ENCODE peak calls at places on chromosomes 6 and 20, in five cellular contexts. I is cardiac muscle cell, S is HFFc6, V is B cell, R is GM23338. Z is an unnamed sample.

GRCh38 chr20:22825546-22825945 is 209.6 kb upstream of the SSTR4 start:
- DNase-seq in I (peak), S (no peak), V (no peak), R (no peak), Z (no peak)

GRCh38 chr6:65937982-65938381 is 231.0 kb upstream of the EYS start:
- DNase-seq in I (no peak), S (no peak), V (no peak), R (no peak), Z (no peak)

GRCh38 chr6:30325873-30326445 is 768 bp upstream of the TRIM39 start:
- DNase-seq in I (no peak), S (no peak), V (peak), R (peak), Z (no peak)

GRCh38 chr6:121285041-121285440 is 49.2 kb downstream of the TBC1D32 start:
- DNase-seq in I (peak), S (peak), V (no peak), R (no peak), Z (no peak)

GRCh38 chr6:107443066-107443903 is 16.1 kb downstream of the PDSS2 start:
- DNase-seq in I (no peak), S (peak), V (no peak), R (no peak), Z (no peak)

GRCh38 chr6:122548281-122548680 is 61.9 kb upstream of the PKIB start:
- DNase-seq in I (no peak), S (no peak), V (no peak), R (no peak), Z (no peak)

GRCh38 chr20:52889225-52889624 is 82.9 kb upstream of the TSHZ2 start:
- DNase-seq in I (peak), S (no peak), V (no peak), R (no peak), Z (no peak)

GRCh38 chr6:70166088-70166958 is 136.6 kb downstream of the COL9A1 start:
- DNase-seq in I (peak), S (peak), V (peak), R (peak), Z (peak)

GRCh38 chr20:38098952-38099351 is 65.4 kb downstream of the RPRD1B start:
- DNase-seq in I (no peak), S (no peak), V (no peak), R (no peak), Z (no peak)

GRCh38 chr20:8342401-8342800 is 210.3 kb downstream of the PLCB1 start:
- DNase-seq in I (no peak), S (no peak), V (no peak), R (no peak), Z (no peak)

GRCh38 chr6:156974897-156975296 is 197.7 kb downstream of the ARID1B start:
- DNase-seq in I (no peak), S (no peak), V (no peak), R (no peak), Z (no peak)

GRCh38 chr20:58697201-58697866 is 4.7 kb downstream of the NPEPL1 start:
- DNase-seq in I (no peak), S (no peak), V (no peak), R (no peak), Z (no peak)

DNA sequence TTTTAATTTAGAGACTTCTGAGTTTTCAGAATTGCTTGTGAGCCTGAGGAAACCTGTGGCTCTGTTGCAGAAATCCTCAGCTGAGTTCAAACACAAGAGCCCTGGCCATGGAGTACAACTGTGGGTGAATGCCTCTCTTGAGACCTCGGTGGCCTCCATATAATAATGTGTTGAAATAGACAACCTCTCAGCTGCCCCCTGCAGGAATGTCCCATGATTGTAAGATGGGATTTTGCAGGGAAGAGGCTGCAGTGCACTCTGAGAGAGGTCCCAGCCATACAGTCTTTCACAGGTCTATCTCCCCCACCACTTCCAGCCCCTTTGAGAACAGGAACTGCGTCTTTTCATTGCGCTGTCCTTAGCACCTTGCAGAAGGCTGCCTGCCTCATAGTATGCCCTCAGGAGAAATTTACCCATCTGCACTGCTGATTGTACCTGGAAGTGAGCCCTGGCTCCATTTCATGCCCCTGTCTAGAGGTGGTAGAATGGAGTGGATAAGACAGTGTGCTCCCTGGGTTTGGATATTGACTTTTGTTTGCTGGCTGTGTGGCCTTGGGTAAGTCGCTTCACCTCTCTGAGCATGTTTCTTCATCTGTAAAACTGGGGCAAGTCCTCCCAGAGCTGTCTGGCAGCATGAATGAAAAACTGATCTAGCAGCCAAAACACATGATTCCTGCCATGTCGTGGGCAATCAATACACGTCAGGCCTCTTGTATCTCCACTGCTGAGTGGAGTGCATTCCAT is 16.8 kb upstream of the CDH22 start:
- DNase-seq in I (peak), S (peak), V (no peak), R (peak), Z (no peak)
- TF ChIP-seq CTCF in I (peak), S (peak), V (no peak), R (peak), Z (peak)

DNA sequence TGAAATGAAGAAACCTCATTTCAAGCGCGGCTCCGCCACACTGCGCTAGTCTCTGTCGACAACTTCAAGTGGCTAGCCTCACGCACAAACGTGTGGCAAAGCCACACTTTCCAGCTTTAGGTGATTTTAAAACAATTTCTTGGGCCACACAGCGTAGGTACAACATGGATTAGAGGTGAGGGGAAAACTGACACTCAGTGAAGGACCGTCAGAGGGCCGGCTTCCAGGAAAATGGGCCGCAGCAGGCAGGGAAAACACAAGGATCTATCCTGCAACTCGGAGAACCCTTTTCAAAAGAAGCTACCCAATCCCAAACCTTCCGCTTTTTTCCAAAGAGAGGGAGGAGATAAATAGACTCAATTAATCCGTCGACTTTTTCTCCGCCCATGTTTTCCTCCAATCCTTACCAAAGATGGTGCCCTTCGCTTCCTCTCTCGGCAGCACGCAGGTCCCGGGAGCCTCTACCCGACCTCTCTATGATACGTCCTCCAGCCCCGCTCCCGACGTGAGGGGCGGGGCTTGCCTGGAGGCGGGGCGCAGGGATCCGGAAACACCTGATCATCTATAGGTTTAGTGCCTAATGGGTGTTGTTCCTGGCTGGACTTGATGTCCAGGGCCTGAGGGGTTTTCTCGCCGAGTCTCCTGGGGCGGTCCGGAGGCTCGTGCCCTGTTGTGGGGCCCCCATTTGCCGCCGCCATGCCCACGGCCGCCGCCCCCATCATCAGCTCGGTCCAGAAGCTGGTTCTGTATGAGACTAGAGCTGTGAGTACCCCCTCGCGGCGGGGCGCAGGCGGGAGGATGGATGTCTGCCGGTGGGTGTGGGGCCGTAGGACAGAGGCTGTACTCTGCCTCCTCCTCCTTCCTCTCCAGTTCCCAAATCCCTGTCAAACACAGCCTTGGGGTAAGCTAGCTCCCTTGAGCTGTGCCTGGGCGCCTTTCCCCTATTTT is at the start of the genes AK9 and FIG4:
- DNase-seq in I (peak), S (peak), V (peak), R (peak), Z (peak)
- TF ChIP-seq CTCF in I (peak), S (no peak), V (peak), R (peak), Z (no peak)

GRCh38 chr6:37565267-37566208 is 65.8 kb upstream of the CCDC167 start:
- DNase-seq in I (no peak), S (no peak), V (no peak), R (peak), Z (peak)
- TF ChIP-seq CTCF in I (no peak), S (no peak), V (no peak), R (no peak), Z (no peak)

DNA sequence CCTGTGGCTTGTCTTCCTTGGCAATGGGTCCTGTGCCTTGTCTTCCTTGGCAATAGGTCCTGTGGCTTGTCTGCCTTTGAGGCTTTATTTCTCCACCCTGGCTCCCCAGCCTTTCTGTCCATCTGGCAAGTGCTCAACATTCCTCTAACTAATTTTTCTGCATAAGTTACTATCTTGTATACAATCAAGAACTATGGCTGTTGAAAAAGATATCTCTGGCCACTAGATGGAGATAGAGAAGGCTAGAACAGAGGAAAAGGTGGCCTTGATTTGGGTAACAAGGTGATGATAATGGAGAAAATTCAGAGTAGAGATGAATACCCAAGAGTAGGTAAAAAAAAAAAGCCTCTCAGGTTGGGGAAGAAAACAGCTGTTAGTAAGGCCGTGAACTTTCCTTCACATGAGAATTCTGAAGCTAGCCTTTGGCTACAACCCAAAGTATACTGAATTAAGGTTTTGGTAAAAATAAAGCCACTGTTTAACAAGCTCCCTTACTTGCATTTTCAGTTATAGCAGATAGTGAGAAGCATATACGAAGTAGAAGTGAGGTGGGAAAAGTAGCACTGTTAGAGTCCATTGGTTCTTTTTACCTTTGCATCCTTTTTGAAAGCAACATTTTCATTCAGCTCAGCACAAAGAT is 505.0 kb downstream of the DOK5 start:
- DNase-seq in I (no peak), S (no peak), V (no peak), R (peak), Z (peak)
- TF ChIP-seq CTCF in I (no peak), S (peak), V (no peak), R (peak), Z (peak)

DNA sequence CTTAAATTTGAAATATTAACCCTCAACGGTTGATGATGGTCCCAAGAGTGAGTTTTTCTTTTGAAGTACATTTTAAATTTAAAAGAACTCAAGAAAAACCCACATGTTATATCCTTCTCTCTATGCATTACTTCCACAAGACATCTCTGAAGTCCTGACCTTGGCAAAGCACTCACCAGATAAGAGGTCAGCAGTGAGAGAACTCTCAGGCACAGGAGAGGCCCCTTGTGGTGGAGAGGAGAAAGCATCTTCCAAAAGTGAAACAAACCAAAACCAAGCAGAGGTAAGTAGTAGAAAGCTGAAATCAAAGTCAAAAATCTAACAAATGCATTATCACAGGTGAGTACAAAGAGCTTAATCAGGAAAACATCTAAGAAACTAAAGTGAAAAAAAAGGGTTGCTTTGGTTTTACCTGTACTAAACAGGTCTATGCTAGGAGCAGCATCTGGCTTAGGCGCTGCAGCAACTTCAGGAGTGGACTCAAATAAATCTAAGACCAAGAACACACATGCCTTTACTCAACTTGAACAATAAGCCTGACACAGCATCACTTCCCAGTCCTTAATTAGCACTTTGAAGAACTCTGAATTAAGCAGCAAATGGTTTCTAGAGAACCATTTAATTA is 80.5 kb downstream of the PRSS35 start:
- DNase-seq in I (peak), S (peak), V (peak), R (peak), Z (no peak)
- TF ChIP-seq CTCF in I (peak), S (peak), V (peak), R (peak), Z (peak)

GRCh38 chr6:8789878-8790277 is 354.5 kb upstream of the SLC35B3 start:
- DNase-seq in I (no peak), S (no peak), V (no peak), R (no peak), Z (no peak)

GRCh38 chr6:8794420-8794819 is 359.1 kb upstream of the SLC35B3 start:
- DNase-seq in I (no peak), S (no peak), V (no peak), R (no peak), Z (no peak)
- TF ChIP-seq CTCF in I (no peak), S (no peak), V (no peak), R (no peak), Z (no peak)

GRCh38 chr20:49387606-49387939 is 94.9 kb downstream of the KCNB1 start:
- DNase-seq in I (no peak), S (no peak), V (no peak), R (no peak), Z (no peak)

GRCh38 chr20:49391404-49392245 is 90.8 kb downstream of the KCNB1 start:
- DNase-seq in I (no peak), S (no peak), V (no peak), R (no peak), Z (no peak)

GRCh38 chr20:49389854-49390253 is 92.6 kb downstream of the KCNB1 start:
- DNase-seq in I (no peak), S (no peak), V (no peak), R (no peak), Z (no peak)

GRCh38 chr20:49386848-49387605 is 95.4 kb downstream of the KCNB1 start:
- DNase-seq in I (no peak), S (no peak), V (no peak), R (no peak), Z (no peak)

GRCh38 chr20:49388790-49389189 is 93.7 kb downstream of the KCNB1 start:
- DNase-seq in I (no peak), S (no peak), V (no peak), R (no peak), Z (no peak)
- TF ChIP-seq CTCF in I (no peak), S (no peak), V (no peak), R (no peak), Z (no peak)

GRCh38 chr6:139230421-139230840 is 61.4 kb downstream of the TXLNB start:
- DNase-seq in I (peak), S (peak), V (no peak), R (peak), Z (no peak)
- TF ChIP-seq CTCF in I (peak), S (peak), V (no peak), R (peak), Z (no peak)

GRCh38 chr6:52598123-52598823 is 21.4 kb upstream of the TRAM2 start:
- DNase-seq in I (peak), S (peak), V (peak), R (peak), Z (peak)
- TF ChIP-seq CTCF in I (peak), S (peak), V (peak), R (peak), Z (peak)

GRCh38 chr20:24470782-24471582 is 1.6 kb downstream of the SYNDIG1 start:
- DNase-seq in I (no peak), S (no peak), V (no peak), R (peak), Z (peak)
- TF ChIP-seq CTCF in I (no peak), S (no peak), V (no peak), R (no peak), Z (no peak)

Z was measured in nephron progenitor cell.